ENCODE peak calls at places on chromosomes 16 and 17, in five cellular contexts. T is heart right ventricle, B is activated B cell treated with CpG ODN at 0.5 μM for 24 hours, H is skeletal muscle cell, C is GM19239. X is an unnamed sample.

GRCh38 chr16:10150906-10151305 is 31.3 kb downstream of the GRIN2A start:
- DNase-seq in T (no peak), B (no peak), H (no peak), C (no peak), X (no peak)

GRCh38 chr17:39730095-39730921 is at the start of gene MIEN1:
- DNase-seq in T (peak), B (peak), H (no peak), C (peak), X (peak)

GRCh38 chr17:40615295-40615988 is 32.2 kb downstream of the SMARCE1 start:
- DNase-seq in T (peak), B (peak), H (peak), C (peak), X (peak)

GRCh38 chr16:49312389-49312990 is 30.9 kb upstream of the CBLN1 start:
- DNase-seq in T (no peak), B (no peak), H (no peak), C (no peak), X (no peak)

GRCh38 chr16:177394-177822 is 928 bp downstream of the HBA1 start:
- DNase-seq in T (no peak), B (no peak), H (no peak), C (no peak), X (no peak)

GRCh38 chr16:61435356-61435755 is 600.9 kb downstream of the CDH8 start:
- DNase-seq in T (no peak), B (no peak), H (no peak), C (no peak), X (no peak)

GRCh38 chr17:80942360-80943345 is 49.0 kb upstream of the CHMP6 start:
- DNase-seq in T (peak), B (no peak), H (peak), C (no peak), X (no peak)

GRCh38 chr16:80804451-80805383 is at the start of gene CDYL2:
- DNase-seq in T (peak), B (peak), H (no peak), C (peak), X (peak)

GRCh38 chr16:10936585-10936984 is 5.7 kb downstream of the DEXI start:
- DNase-seq in T (no peak), B (no peak), H (no peak), C (no peak), X (no peak)

GRCh38 chr17:64687959-64688358 is 25.9 kb upstream of the SMURF2 start:
- DNase-seq in T (no peak), B (no peak), H (no peak), C (no peak), X (no peak)

GRCh38 chr17:63704259-63704576 is 4.3 kb upstream of the LIMD2 start:
- DNase-seq in T (no peak), B (no peak), H (no peak), C (no peak), X (no peak)

X was measured in naive B cell.